ENCODE peak calls at places on chromosomes 16 and 17, in six cellular contexts. J is trophoblast cell, H is H9, N is IMR-90, V is neuronal stem cell, E is H1. T is an unnamed sample.

GRCh38 chr16:57276596-57276995 is 7.9 kb downstream of the PLLP start:
- DNase-seq in J (no peak), H (no peak), N (no peak), V (no peak), E (no peak), T (no peak)

GRCh38 chr17:69967910-69968411 is 107.1 kb upstream of the KCNJ16 start:
- DNase-seq in J (no peak), H (no peak), N (peak; percentile 98), V (no peak), E (no peak), T (no peak)

GRCh38 chr17:8126306-8127066 is 2.6 kb upstream of the HES7 start:
- DNase-seq in J (no peak), H (peak; percentile 75), N (peak; percentile 52), V (peak; percentile 59), E (no peak), T (peak; percentile 45)

GRCh38 chr16:72937916-72938315 is 110.0 kb downstream of the ZFHX3 start:
- DNase-seq in J (no peak), H (no peak), N (no peak), V (no peak), E (no peak), T (no peak)

GRCh38 chr17:67995568-67996191 is 589 bp downstream of the C17orf58 start:
- DNase-seq in J (no peak), H (peak; percentile 63), N (no peak), V (peak; percentile 23), E (no peak), T (peak; percentile 44)

GRCh38 chr16:72042157-72042660 is 12.1 kb upstream of the HP start:
- DNase-seq in J (no peak), H (no peak), N (no peak), V (no peak), E (no peak), T (no peak)

GRCh38 chr16:12137344-12138094 is 161.0 kb downstream of the SNX29 start:
- DNase-seq in J (no peak), H (no peak), N (no peak), V (no peak), E (no peak), T (no peak)

GRCh38 chr17:14354807-14355206 is 53.9 kb downstream of the HS3ST3B1 start:
- DNase-seq in J (no peak), H (no peak), N (no peak), V (no peak), E (no peak), T (no peak)

GRCh38 chr17:8117367-8117979 is 841 bp downstream of the ALOXE3 start:
- DNase-seq in J (no peak), H (peak; percentile 71), N (no peak), V (no peak), E (no peak), T (peak; percentile 29)

GRCh38 chr16:8589293-8590160 is 784 bp downstream of the TMEM114 start:
- DNase-seq in J (no peak), H (peak; percentile 47), N (no peak), V (no peak), E (no peak), T (no peak)

GRCh38 chr17:9512323-9513168 is 63.1 kb downstream of the STX8 start:
- DNase-seq in J (peak; percentile 11), H (no peak), N (peak; percentile 76), V (no peak), E (no peak), T (peak; percentile 72)

GRCh38 chr16:64657316-64658011 is 464.4 kb downstream of the CDH11 start:
- DNase-seq in J (no peak), H (no peak), N (peak; percentile 37), V (no peak), E (no peak), T (no peak)

GRCh38 chr17:68542698-68543463 is 30.7 kb downstream of the PRKAR1A start:
- DNase-seq in J (no peak), H (no peak), N (no peak), V (no peak), E (no peak), T (no peak)

GRCh38 chr17:48254896-48255295 is 147.3 kb downstream of the SNX11 start:
- DNase-seq in J (no peak), H (no peak), N (no peak), V (no peak), E (no peak), T (peak; percentile 73)

GRCh38 chr17:13362341-13363122 is 239.2 kb downstream of the HS3ST3A1 start:
- DNase-seq in J (no peak), H (no peak), N (peak; percentile 91), V (no peak), E (no peak), T (peak; percentile 25)

GRCh38 chr17:45334231-45334630 is 17.4 kb upstream of the MAP3K14 start:
- DNase-seq in J (no peak), H (peak; percentile 24), N (no peak), V (no peak), E (no peak), T (peak; percentile 58)

GRCh38 chr16:1470543-1471251 is 4.1 kb downstream of the CLCN7 start:
- DNase-seq in J (peak; percentile 15), H (no peak), N (peak; percentile 43), V (no peak), E (no peak), T (no peak)

GRCh38 chr17:78359216-78359935 is 501 bp downstream of the SOCS3 start:
- DNase-seq in J (peak; percentile 31), H (peak; percentile 52), N (no peak), V (no peak), E (no peak), T (peak; percentile 61)

DNA sequence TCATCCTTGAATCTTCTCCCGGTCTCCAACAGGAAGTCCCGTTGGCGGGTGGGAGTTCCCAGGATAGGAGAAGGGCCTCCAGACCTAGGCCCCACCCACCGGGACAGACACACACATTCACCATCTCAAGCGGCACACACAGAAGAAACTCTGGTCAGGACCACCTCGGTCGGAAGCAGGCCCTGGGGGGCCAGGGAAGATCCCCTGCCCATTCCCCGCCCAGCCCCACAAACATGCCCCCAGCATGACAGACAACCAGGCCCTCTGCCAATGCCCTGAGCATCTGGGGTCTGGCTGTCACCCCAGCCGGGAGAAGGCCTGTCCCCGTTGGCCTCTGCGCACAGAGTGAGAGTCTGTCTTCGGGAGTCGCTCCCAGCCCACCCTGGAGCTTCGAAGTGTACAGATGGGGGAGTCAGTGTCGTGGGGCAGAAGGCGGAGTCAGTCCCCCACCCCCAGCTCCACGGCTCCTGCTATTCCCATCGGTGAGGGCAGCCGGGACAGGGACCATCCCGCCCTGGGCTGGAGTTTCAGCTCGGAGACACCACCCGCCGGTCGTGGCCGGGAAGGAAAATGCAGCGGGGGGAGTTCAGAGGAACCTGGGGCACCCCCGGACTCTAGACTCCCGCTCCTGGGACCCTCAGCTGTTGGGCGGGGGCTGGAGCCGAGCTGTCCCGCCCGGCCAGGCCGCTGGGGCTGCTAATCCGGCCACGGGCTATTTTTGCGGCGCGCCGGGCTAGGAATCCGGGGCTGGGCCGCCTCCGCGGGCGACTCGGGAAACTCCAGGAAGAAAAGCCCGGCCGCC is 690 bp downstream of the RHBDF1 start:
- DNase-seq in J (peak; percentile 91), H (peak; percentile 92), N (peak; percentile 76), V (peak; percentile 29), E (no peak), T (peak; percentile 97)
- H3K4ac ChIP-seq in J (peak overlapping the region; percentile 85), H (no peak overlapping the region), N (peak overlapping the region; percentile 94), V (no peak overlapping the region), E (no peak overlapping the region), T (peak overlapping the region; percentile 57)

GRCh38 chr17:29180788-29181160 is 576 bp upstream of the MYO18A start:
- DNase-seq in J (no peak), H (no peak), N (no peak), V (no peak), E (no peak), T (no peak)
- H3K4ac ChIP-seq in J (peak overlapping the region; percentile 65), H (no peak overlapping the region), N (peak overlapping the region; percentile 95), V (peak overlapping the region; percentile 38), E (no peak overlapping the region), T (no peak overlapping the region)

GRCh38 chr16:85515830-85516397 is 97.2 kb upstream of the GSE1 start:
- DNase-seq in J (no peak), H (no peak), N (no peak), V (no peak), E (no peak), T (no peak)
- H3K4ac ChIP-seq in J (peak overlapping the region; percentile 77), H (no peak overlapping the region), N (peak overlapping the region; percentile 96), V (no peak overlapping the region), E (no peak overlapping the region), T (no peak overlapping the region)

GRCh38 chr16:69311115-69311532 is at the start of gene VPS4A:
- DNase-seq in J (peak; percentile 97), H (peak; percentile 96), N (peak; percentile 94), V (peak; percentile 96), E (peak; percentile 88), T (peak; percentile 97)
- H3K4ac ChIP-seq in J (peak within 1 kb of the TSS; percentile 87), H (no peak within 1 kb of the TSS), N (peak within 1 kb of the TSS; percentile 80), V (no peak within 1 kb of the TSS), E (no peak within 1 kb of the TSS), T (peak within 1 kb of the TSS; percentile 42)

GRCh38 chr16:29821663-29822115 is 1.4 kb downstream of the MVP start:
- DNase-seq in J (peak; percentile 78), H (no peak), N (peak; percentile 79), V (no peak), E (no peak), T (peak; percentile 60)

GRCh38 chr16:29818082-29818481 is 2.1 kb downstream of the PAGR1 start:
- DNase-seq in J (no peak), H (no peak), N (no peak), V (no peak), E (no peak), T (no peak)

GRCh38 chr16:29820271-29820701 is at the start of gene MVP:
- DNase-seq in J (peak; percentile 67), H (no peak), N (peak; percentile 57), V (no peak), E (no peak), T (no peak)

GRCh38 chr16:29819506-29819905 is 756 bp upstream of the MVP start:
- DNase-seq in J (no peak), H (no peak), N (no peak), V (no peak), E (no peak), T (peak; percentile 32)

DNA sequence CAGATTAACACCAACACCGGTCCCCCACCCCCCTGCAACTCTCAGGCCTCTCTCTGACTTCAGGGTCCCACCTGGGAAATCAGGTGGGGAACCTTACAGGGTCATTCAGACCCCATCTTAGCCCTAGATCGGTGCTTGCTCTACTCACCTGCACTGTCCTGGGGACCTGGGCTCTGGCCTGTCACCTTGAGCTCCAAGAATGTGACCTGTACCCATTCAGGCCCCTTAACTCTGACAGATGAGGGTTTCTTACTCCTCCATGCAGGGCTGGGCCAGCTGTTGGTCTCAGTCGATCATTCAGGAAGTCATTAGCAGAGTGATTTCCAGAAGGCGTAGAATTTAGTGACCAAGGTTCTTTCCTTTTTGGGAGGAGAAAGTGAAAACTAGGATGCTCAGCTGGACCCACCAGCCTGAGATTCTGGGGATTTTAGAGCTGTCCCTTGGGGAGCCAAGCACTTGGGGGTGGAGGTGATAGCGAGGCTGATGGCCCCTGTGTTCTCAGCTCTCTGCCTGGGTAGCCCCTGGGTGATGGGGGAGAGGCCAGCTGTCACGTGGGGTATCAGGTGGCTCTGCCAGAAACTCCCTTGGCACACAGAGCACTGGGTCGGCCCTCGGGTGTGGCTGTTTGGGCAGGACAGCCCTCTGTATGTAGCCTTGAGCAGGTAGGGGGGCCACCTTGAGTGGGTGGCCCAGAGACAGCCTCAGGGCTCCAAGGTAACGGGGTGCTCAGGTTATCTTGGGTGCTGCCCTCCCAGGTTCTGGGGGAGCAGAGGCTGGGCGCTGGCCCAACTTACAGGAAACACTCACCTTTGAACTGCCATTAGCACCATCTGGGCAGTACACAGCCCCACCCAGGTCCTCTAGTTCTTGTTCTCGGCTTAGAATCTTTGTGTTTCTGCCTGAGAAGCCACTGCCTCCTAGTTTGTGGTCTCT is 734 bp downstream of the MVP start:
- DNase-seq in J (peak; percentile 29), H (no peak), N (no peak), V (no peak), E (no peak), T (no peak)
- H3K4ac ChIP-seq in J (peak overlapping the region; percentile 21), H (no peak overlapping the region), N (peak overlapping the region; percentile 93), V (no peak overlapping the region), E (no peak overlapping the region), T (no peak overlapping the region)